ENCODE peak calls at places on chromosomes 1 and 21, in four cellular contexts. One of them, this sample, is unnamed.
A peak's percentile ranks its signal among the peaks of the same experiment; 100 is the strongest.

GRCh38 chr1:110253213-110253612 is 43.1 kb downstream of the KCNC4 start:
- DNase-seq in BE2C: no peak
- DNase-seq in stimulated activated CD4-positive, alpha-beta T cell treated with anti-CD3 and anti-CD28 coated beads, Interleukin-4, amount 100 ng/mL, for 4 hours: no peak
- DNase-seq in lung: no peak
- DNase-seq in this sample: no peak

GRCh38 chr1:94803517-94804441 is 16.4 kb upstream of the SLC44A3 start:
- DNase-seq in stimulated activated CD4-positive, alpha-beta T cell treated with anti-CD3 and anti-CD28 coated beads, Interleukin-4, amount 100 ng/mL, for 4 hours: no peak
- DNase-seq in lung: no peak
- DNase-seq in BE2C: peak; percentile 68
- DNase-seq in this sample: no peak

GRCh38 chr1:52182874-52183400 is 41.0 kb downstream of the ZFYVE9 start:
- DNase-seq in lung: no peak
- DNase-seq in BE2C: no peak
- DNase-seq in stimulated activated CD4-positive, alpha-beta T cell treated with anti-CD3 and anti-CD28 coated beads, Interleukin-4, amount 100 ng/mL, for 4 hours: no peak
- DNase-seq in this sample: no peak

GRCh38 chr1:37905624-37906196 is 41.1 kb downstream of the INPP5B start:
- DNase-seq in lung: no peak
- DNase-seq in BE2C: no peak
- DNase-seq in stimulated activated CD4-positive, alpha-beta T cell treated with anti-CD3 and anti-CD28 coated beads, Interleukin-4, amount 100 ng/mL, for 4 hours: no peak
- DNase-seq in this sample: no peak

GRCh38 chr1:246512635-246513034 is 5.6 kb upstream of the SMYD3 start:
- DNase-seq in stimulated activated CD4-positive, alpha-beta T cell treated with anti-CD3 and anti-CD28 coated beads, Interleukin-4, amount 100 ng/mL, for 4 hours: no peak
- DNase-seq in lung: no peak
- DNase-seq in BE2C: no peak
- DNase-seq in this sample: no peak

GRCh38 chr1:59666106-59666505 is 148.6 kb upstream of the HOOK1 start:
- DNase-seq in BE2C: no peak
- DNase-seq in lung: no peak
- DNase-seq in stimulated activated CD4-positive, alpha-beta T cell treated with anti-CD3 and anti-CD28 coated beads, Interleukin-4, amount 100 ng/mL, for 4 hours: no peak
- DNase-seq in this sample: no peak

GRCh38 chr1:223765036-223765718 is 52.8 kb downstream of the CAPN2 start:
- DNase-seq in stimulated activated CD4-positive, alpha-beta T cell treated with anti-CD3 and anti-CD28 coated beads, Interleukin-4, amount 100 ng/mL, for 4 hours: no peak
- DNase-seq in BE2C: no peak
- DNase-seq in lung: no peak
- DNase-seq in this sample: peak; percentile 62

GRCh38 chr1:164659621-164660414 is 100.8 kb downstream of the PBX1 start:
- DNase-seq in lung: peak; percentile 67
- DNase-seq in stimulated activated CD4-positive, alpha-beta T cell treated with anti-CD3 and anti-CD28 coated beads, Interleukin-4, amount 100 ng/mL, for 4 hours: no peak
- DNase-seq in BE2C: no peak
- DNase-seq in this sample: peak; percentile 18

GRCh38 chr1:77906146-77906545 is 17.7 kb downstream of the NEXN start:
- DNase-seq in lung: no peak
- DNase-seq in stimulated activated CD4-positive, alpha-beta T cell treated with anti-CD3 and anti-CD28 coated beads, Interleukin-4, amount 100 ng/mL, for 4 hours: no peak
- DNase-seq in BE2C: no peak
- DNase-seq in this sample: no peak

GRCh38 chr1:22888320-22889075 is 84.2 kb downstream of the LACTBL1 start:
- DNase-seq in lung: no peak
- DNase-seq in BE2C: no peak
- DNase-seq in stimulated activated CD4-positive, alpha-beta T cell treated with anti-CD3 and anti-CD28 coated beads, Interleukin-4, amount 100 ng/mL, for 4 hours: no peak
- DNase-seq in this sample: no peak

GRCh38 chr21:16983425-16983824 is 529.4 kb upstream of the CXADR start:
- DNase-seq in BE2C: no peak
- DNase-seq in stimulated activated CD4-positive, alpha-beta T cell treated with anti-CD3 and anti-CD28 coated beads, Interleukin-4, amount 100 ng/mL, for 4 hours: no peak
- DNase-seq in lung: no peak
- DNase-seq in this sample: no peak

GRCh38 chr1:154944422-154945159 is 8.1 kb upstream of the PMVK start:
- DNase-seq in lung: no peak
- DNase-seq in stimulated activated CD4-positive, alpha-beta T cell treated with anti-CD3 and anti-CD28 coated beads, Interleukin-4, amount 100 ng/mL, for 4 hours: no peak
- DNase-seq in BE2C: no peak
- DNase-seq in this sample: no peak

GRCh38 chr21:25350056-25350455 is 257.2 kb downstream of the MRPL39 start:
- DNase-seq in lung: no peak
- DNase-seq in stimulated activated CD4-positive, alpha-beta T cell treated with anti-CD3 and anti-CD28 coated beads, Interleukin-4, amount 100 ng/mL, for 4 hours: no peak
- DNase-seq in BE2C: peak; percentile 70
- DNase-seq in this sample: peak; percentile 56

GRCh38 chr1:227780101-227781044 is 35.1 kb upstream of the PRSS38 start:
- DNase-seq in stimulated activated CD4-positive, alpha-beta T cell treated with anti-CD3 and anti-CD28 coated beads, Interleukin-4, amount 100 ng/mL, for 4 hours: no peak
- DNase-seq in lung: no peak
- DNase-seq in BE2C: no peak
- DNase-seq in this sample: no peak

GRCh38 chr1:234619794-234620247 is 9.8 kb upstream of the IRF2BP2 start:
- DNase-seq in stimulated activated CD4-positive, alpha-beta T cell treated with anti-CD3 and anti-CD28 coated beads, Interleukin-4, amount 100 ng/mL, for 4 hours: no peak
- DNase-seq in lung: no peak
- DNase-seq in BE2C: no peak
- DNase-seq in this sample: no peak

GRCh38 chr1:32533792-32534327 is 5.4 kb upstream of the ZBTB8A start:
- DNase-seq in stimulated activated CD4-positive, alpha-beta T cell treated with anti-CD3 and anti-CD28 coated beads, Interleukin-4, amount 100 ng/mL, for 4 hours: no peak
- DNase-seq in lung: no peak
- DNase-seq in BE2C: no peak
- DNase-seq in this sample: no peak

GRCh38 chr1:41648844-41649243 is 164.4 kb upstream of the EDN2 start:
- DNase-seq in stimulated activated CD4-positive, alpha-beta T cell treated with anti-CD3 and anti-CD28 coated beads, Interleukin-4, amount 100 ng/mL, for 4 hours: no peak
- DNase-seq in lung: no peak
- DNase-seq in BE2C: no peak
- DNase-seq in this sample: no peak

GRCh38 chr1:50163674-50164073 is 55.0 kb downstream of the ELAVL4 start:
- DNase-seq in stimulated activated CD4-positive, alpha-beta T cell treated with anti-CD3 and anti-CD28 coated beads, Interleukin-4, amount 100 ng/mL, for 4 hours: no peak
- DNase-seq in BE2C: no peak
- DNase-seq in lung: no peak
- DNase-seq in this sample: no peak

GRCh38 chr1:7606096-7606495 is 165.0 kb upstream of the VAMP3 start:
- DNase-seq in stimulated activated CD4-positive, alpha-beta T cell treated with anti-CD3 and anti-CD28 coated beads, Interleukin-4, amount 100 ng/mL, for 4 hours: no peak
- DNase-seq in BE2C: no peak
- DNase-seq in lung: no peak
- DNase-seq in this sample: no peak

GRCh38 chr1:180366386-180367068 is 135.8 kb downstream of the ACBD6 start:
- DNase-seq in BE2C: no peak
- DNase-seq in lung: no peak
- DNase-seq in stimulated activated CD4-positive, alpha-beta T cell treated with anti-CD3 and anti-CD28 coated beads, Interleukin-4, amount 100 ng/mL, for 4 hours: no peak
- DNase-seq in this sample: no peak

GRCh38 chr1:8364528-8365442 is 46.9 kb downstream of the SLC45A1 start:
- DNase-seq in BE2C: no peak
- DNase-seq in stimulated activated CD4-positive, alpha-beta T cell treated with anti-CD3 and anti-CD28 coated beads, Interleukin-4, amount 100 ng/mL, for 4 hours: no peak
- DNase-seq in lung: peak; percentile 63
- DNase-seq in this sample: peak; percentile 7

GRCh38 chr1:53653200-53653575 is 85.8 kb downstream of the GLIS1 start:
- DNase-seq in BE2C: no peak
- DNase-seq in lung: no peak
- DNase-seq in stimulated activated CD4-positive, alpha-beta T cell treated with anti-CD3 and anti-CD28 coated beads, Interleukin-4, amount 100 ng/mL, for 4 hours: no peak
- DNase-seq in this sample: no peak

GRCh38 chr1:23369335-23370013 is at the start of gene ZNF436:
- DNase-seq in lung: peak; percentile 73
- DNase-seq in stimulated activated CD4-positive, alpha-beta T cell treated with anti-CD3 and anti-CD28 coated beads, Interleukin-4, amount 100 ng/mL, for 4 hours: peak; percentile 17
- DNase-seq in BE2C: peak; percentile 84
- DNase-seq in this sample: peak; percentile 54

GRCh38 chr1:21322681-21323016 is 32.4 kb upstream of the ECE1 start:
- DNase-seq in lung: no peak
- DNase-seq in BE2C: no peak
- DNase-seq in stimulated activated CD4-positive, alpha-beta T cell treated with anti-CD3 and anti-CD28 coated beads, Interleukin-4, amount 100 ng/mL, for 4 hours: no peak
- DNase-seq in this sample: no peak

GRCh38 chr1:84122780-84123382 is 21.2 kb upstream of the PRKACB start:
- DNase-seq in stimulated activated CD4-positive, alpha-beta T cell treated with anti-CD3 and anti-CD28 coated beads, Interleukin-4, amount 100 ng/mL, for 4 hours: peak; percentile 37
- DNase-seq in BE2C: peak; percentile 53
- DNase-seq in lung: no peak
- DNase-seq in this sample: peak; percentile 41

GRCh38 chr1:90434460-90434859 is 282.6 kb downstream of the BARHL2 start:
- DNase-seq in BE2C: no peak
- DNase-seq in lung: no peak
- DNase-seq in stimulated activated CD4-positive, alpha-beta T cell treated with anti-CD3 and anti-CD28 coated beads, Interleukin-4, amount 100 ng/mL, for 4 hours: no peak
- DNase-seq in this sample: peak; percentile 13

GRCh38 chr1:25072461-25072860 is 142.4 kb upstream of the RUNX3 start:
- DNase-seq in BE2C: no peak
- DNase-seq in stimulated activated CD4-positive, alpha-beta T cell treated with anti-CD3 and anti-CD28 coated beads, Interleukin-4, amount 100 ng/mL, for 4 hours: no peak
- DNase-seq in lung: no peak
- DNase-seq in this sample: no peak

GRCh38 chr1:224199679-224200078 is 16.6 kb downstream of the DEGS1 start:
- DNase-seq in stimulated activated CD4-positive, alpha-beta T cell treated with anti-CD3 and anti-CD28 coated beads, Interleukin-4, amount 100 ng/mL, for 4 hours: no peak
- DNase-seq in BE2C: no peak
- DNase-seq in lung: no peak
- DNase-seq in this sample: no peak

GRCh38 chr1:169048043-169048442 is 58.4 kb upstream of the ATP1B1 start:
- DNase-seq in lung: no peak
- DNase-seq in stimulated activated CD4-positive, alpha-beta T cell treated with anti-CD3 and anti-CD28 coated beads, Interleukin-4, amount 100 ng/mL, for 4 hours: no peak
- DNase-seq in BE2C: no peak
- DNase-seq in this sample: no peak

GRCh38 chr1:201566933-201567801 is 28.2 kb downstream of the NAV1 start:
- DNase-seq in stimulated activated CD4-positive, alpha-beta T cell treated with anti-CD3 and anti-CD28 coated beads, Interleukin-4, amount 100 ng/mL, for 4 hours: no peak
- DNase-seq in lung: no peak
- DNase-seq in BE2C: no peak
- DNase-seq in this sample: no peak

GRCh38 chr1:179930867-179931266 is 23.7 kb upstream of the CEP350 start:
- DNase-seq in BE2C: no peak
- DNase-seq in stimulated activated CD4-positive, alpha-beta T cell treated with anti-CD3 and anti-CD28 coated beads, Interleukin-4, amount 100 ng/mL, for 4 hours: no peak
- DNase-seq in lung: no peak
- DNase-seq in this sample: no peak

GRCh38 chr1:32178380-32179192 is 889 bp upstream of the TXLNA start:
- DNase-seq in stimulated activated CD4-positive, alpha-beta T cell treated with anti-CD3 and anti-CD28 coated beads, Interleukin-4, amount 100 ng/mL, for 4 hours: no peak
- DNase-seq in BE2C: no peak
- DNase-seq in lung: no peak
- DNase-seq in this sample: no peak

GRCh38 chr1:40879487-40880175 is 17.5 kb upstream of the CITED4 start:
- DNase-seq in lung: no peak
- DNase-seq in stimulated activated CD4-positive, alpha-beta T cell treated with anti-CD3 and anti-CD28 coated beads, Interleukin-4, amount 100 ng/mL, for 4 hours: no peak
- DNase-seq in BE2C: no peak
- DNase-seq in this sample: no peak

GRCh38 chr1:50974618-50974935 is 4.5 kb downstream of the CDKN2C start:
- DNase-seq in stimulated activated CD4-positive, alpha-beta T cell treated with anti-CD3 and anti-CD28 coated beads, Interleukin-4, amount 100 ng/mL, for 4 hours: no peak
- DNase-seq in BE2C: no peak
- DNase-seq in lung: no peak
- DNase-seq in this sample: no peak

GRCh38 chr1:24866211-24867063 is 63.6 kb downstream of the RUNX3 start:
- DNase-seq in BE2C: no peak
- DNase-seq in lung: peak; percentile 16
- DNase-seq in stimulated activated CD4-positive, alpha-beta T cell treated with anti-CD3 and anti-CD28 coated beads, Interleukin-4, amount 100 ng/mL, for 4 hours: no peak
- DNase-seq in this sample: no peak

GRCh38 chr1:182084487-182085316 is 23.2 kb upstream of the ZNF648 start:
- DNase-seq in lung: peak; percentile 89
- DNase-seq in stimulated activated CD4-positive, alpha-beta T cell treated with anti-CD3 and anti-CD28 coated beads, Interleukin-4, amount 100 ng/mL, for 4 hours: peak; percentile 62
- DNase-seq in BE2C: peak; percentile 73
- DNase-seq in this sample: peak; percentile 67

GRCh38 chr1:38817958-38818705 is 41.4 kb downstream of the RRAGC start:
- DNase-seq in lung: no peak
- DNase-seq in BE2C: peak; percentile 64
- DNase-seq in stimulated activated CD4-positive, alpha-beta T cell treated with anti-CD3 and anti-CD28 coated beads, Interleukin-4, amount 100 ng/mL, for 4 hours: peak; percentile 14
- DNase-seq in this sample: peak; percentile 71

This sample was measured in WERI-Rb-1.